ENCODE peak calls at places on chromosomes 4 and X, in five cellular contexts. Y, J, N, K and B are unnamed samples.

GRCh38 chr4:173247316-173247715 is 78.7 kb downstream of the GALNT7 start:
- DNase-seq in Y (no peak), J (no peak), N (no peak), K (no peak), B (no peak)

GRCh38 chr4:61500883-61501282 is 300.8 kb downstream of the ADGRL3 start:
- DNase-seq in Y (no peak), J (no peak), N (peak; percentile 20), K (no peak), B (no peak)

GRCh38 chr4:7403001-7403400 is 31.7 kb downstream of the PSAPL1 start:
- DNase-seq in Y (no peak), J (no peak), N (no peak), K (no peak), B (no peak)

GRCh38 chrX:20515841-20516461 is 249.2 kb upstream of the RPS6KA3 start:
- DNase-seq in Y (peak; percentile 14), J (no peak), N (no peak), K (no peak), B (no peak)

GRCh38 chr4:56158483-56158882 is 209.7 kb downstream of the CEP135 start:
- DNase-seq in Y (no peak), J (no peak), N (no peak), K (no peak), B (no peak)

GRCh38 chrX:86171366-86171765 is 23.1 kb downstream of the DACH2 start:
- DNase-seq in Y (peak; percentile 60), J (no peak), N (peak; percentile 69), K (no peak), B (no peak)

GRCh38 chr4:4852591-4853362 is 6.7 kb upstream of the MSX1 start:
- DNase-seq in Y (no peak), J (no peak), N (peak; percentile 84), K (no peak), B (no peak)

GRCh38 chr4:185099024-185099682 is 43.9 kb upstream of the SLC25A4 start:
- DNase-seq in Y (no peak), J (no peak), N (no peak), K (no peak), B (no peak)

GRCh38 chrX:153061732-153062131 is 5.5 kb downstream of the PNMA3 start:
- DNase-seq in Y (no peak), J (no peak), N (no peak), K (no peak), B (no peak)

GRCh38 chr4:155371432-155372043 is 5.2 kb downstream of the MAP9 start:
- DNase-seq in Y (peak; percentile 51), J (no peak), N (peak; percentile 35), K (no peak), B (no peak)

GRCh38 chr4:62544428-62544827 is 1344.3 kb downstream of the ADGRL3 start:
- DNase-seq in Y (no peak), J (no peak), N (no peak), K (no peak), B (no peak)

GRCh38 chr4:7110546-7110945 is 42.7 kb upstream of the GRPEL1 start:
- DNase-seq in Y (no peak), J (no peak), N (no peak), K (no peak), B (no peak)

GRCh38 chrX:13128104-13128503 is 83.7 kb upstream of the FAM9C start:
- DNase-seq in Y (peak; percentile 46), J (no peak), N (no peak), K (no peak), B (no peak)

GRCh38 chr4:15402974-15403373 is 24.9 kb upstream of the C1QTNF7 start:
- DNase-seq in Y (no peak), J (no peak), N (peak; percentile 27), K (no peak), B (no peak)

GRCh38 chrX:69387559-69388487 is 116.3 kb upstream of the NALF2 start:
- DNase-seq in Y (peak; percentile 69), J (peak; percentile 69), N (peak; percentile 90), K (peak; percentile 62), B (no peak)